ENCODE peak calls at places on chromosomes 3 and 15, in five cellular contexts. S is HepG2, O is GM12878, B is K562, P is SK-N-SH. L is an unnamed sample.

GRCh38 chr3:42148982-42149432 is 57.9 kb downstream of the TRAK1 start:
- DNase-seq in P (peak; percentile 86), O (no peak), S (no peak), B (peak; percentile 82), L (no peak)

GRCh38 chr3:126435456-126436315 is 40.0 kb downstream of the ZXDC start:
- DNase-seq in O (no peak), B (no peak), S (no peak), P (no peak), L (no peak)

GRCh38 chr3:120831066-120831465 is 76.9 kb upstream of the STXBP5L start:
- DNase-seq in S (no peak), O (no peak), B (no peak), P (no peak), L (no peak)

GRCh38 chr3:83426311-83426710 is 1532.5 kb upstream of the CADM2 start:
- DNase-seq in S (peak; percentile 1), O (no peak), B (no peak), P (no peak), L (no peak)

GRCh38 chr3:146747928-146748327 is 142.8 kb upstream of the PLSCR5 start:
- DNase-seq in O (no peak), P (no peak), B (no peak), S (no peak), L (peak; percentile 4)

GRCh38 chr15:53962646-53963561 is 15.3 kb upstream of the UNC13C start:
- DNase-seq in S (peak; percentile 23), O (no peak), P (peak; percentile 8), B (no peak), L (no peak)

GRCh38 chr3:143536817-143537535 is 311.3 kb downstream of the SLC9A9 start:
- DNase-seq in O (no peak), P (no peak), S (no peak), B (no peak), L (no peak)

GRCh38 chr3:122390665-122391064 is 6.7 kb downstream of the FAM162A start:
- DNase-seq in O (no peak), B (no peak), S (no peak), P (no peak), L (no peak)

GRCh38 chr3:114383875-114384557 is 90.2 kb downstream of the TIGIT start:
- DNase-seq in S (peak; percentile 60), B (peak; percentile 45), P (peak; percentile 61), O (peak; percentile 25), L (peak; percentile 47)

GRCh38 chr15:65008989-65009388 is 19.3 kb upstream of the SPG21 start:
- DNase-seq in B (no peak), P (no peak), O (no peak), S (no peak), L (no peak)

GRCh38 chr3:169082076-169082475 is 581.4 kb downstream of the MECOM start:
- DNase-seq in P (no peak), S (no peak), B (no peak), O (no peak), L (no peak)

GRCh38 chr15:29131336-29132109 is 138.1 kb downstream of the NSMCE3 start:
- DNase-seq in P (no peak), O (no peak), S (no peak), B (no peak), L (no peak)

GRCh38 chr15:79811406-79812405 is 85.1 kb downstream of the MTHFS start:
- DNase-seq in S (no peak), B (no peak), P (peak; percentile 71), O (no peak), L (no peak)

DNA sequence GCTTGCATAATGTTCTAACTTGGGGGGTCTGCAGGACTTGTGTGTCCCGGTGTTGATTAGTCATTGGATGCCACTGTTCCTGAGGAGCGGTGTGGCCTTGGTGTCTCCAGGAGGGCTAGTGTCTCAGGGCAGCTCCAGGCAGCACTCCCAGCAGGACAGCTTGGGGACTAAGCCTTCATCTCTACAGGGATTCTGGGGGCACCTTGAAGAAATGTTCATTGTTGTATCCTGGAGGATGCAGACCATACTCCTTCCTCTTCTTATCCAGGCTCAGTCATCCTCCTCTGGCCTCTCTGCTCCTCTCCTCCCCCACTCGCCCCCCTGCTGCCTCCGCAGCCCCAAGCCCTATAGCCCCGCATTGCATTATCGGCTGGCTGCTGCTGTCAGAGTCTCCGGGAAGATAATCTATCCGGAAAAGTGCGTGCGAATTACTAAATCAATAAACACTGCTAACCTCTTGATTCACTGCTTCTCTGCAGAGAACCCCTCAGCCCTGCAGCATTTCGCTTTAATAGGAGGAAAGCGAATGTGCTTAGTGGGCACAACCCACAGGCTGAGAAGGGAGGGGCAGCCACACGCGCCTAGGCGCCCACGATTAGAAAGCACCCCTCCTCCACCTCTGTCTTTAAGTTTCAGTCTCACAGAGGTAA is 167.4 kb downstream of the ABHD5 start:
- DNase-seq in B (no peak), O (no peak), S (no peak), P (no peak), L (no peak)
- TF ChIP-seq ZBTB33 in B (no peak), O (no peak), S (no peak), P (no peak), L (no peak)

DNA sequence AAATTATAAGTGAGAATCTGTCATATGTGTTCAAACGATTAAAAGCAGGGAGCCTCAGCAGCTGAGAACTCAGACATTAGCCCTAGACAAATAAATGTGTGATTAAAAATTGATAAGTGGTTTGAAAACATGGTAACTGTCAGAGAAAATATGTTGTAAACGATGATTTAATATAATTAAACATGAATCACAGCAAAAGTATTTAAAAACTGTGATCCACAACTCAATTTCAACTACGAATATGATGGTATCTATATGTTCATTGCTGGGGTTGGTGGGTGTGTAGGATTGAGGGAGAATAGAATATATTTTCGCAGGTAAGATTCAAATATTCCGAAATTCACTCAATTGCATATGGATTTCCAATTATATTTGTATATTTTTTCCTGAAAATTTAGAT is 302.2 kb upstream of the CNTN3 start:
- DNase-seq in O (no peak), S (no peak), P (no peak), B (no peak), L (no peak)
- TF ChIP-seq ZBTB33 in O (no peak), S (no peak), P (no peak), B (no peak), L (no peak)

GRCh38 chr3:184239710-184240109 is 9.1 kb downstream of the ALG3 start:
- DNase-seq in S (no peak), O (no peak), P (no peak), B (no peak), L (no peak)

GRCh38 chr3:184241447-184242296 is 7.1 kb downstream of the ALG3 start:
- DNase-seq in B (peak; percentile 65), S (peak; percentile 86), O (no peak), P (peak; percentile 61), L (no peak)

GRCh38 chr3:184240384-184241140 is 8.2 kb downstream of the ALG3 start:
- DNase-seq in S (no peak), B (no peak), P (no peak), O (no peak), L (no peak)

GRCh38 chr3:184241141-184241446 is 7.7 kb downstream of the ALG3 start:
- DNase-seq in O (no peak), B (no peak), P (no peak), S (no peak), L (no peak)

DNA sequence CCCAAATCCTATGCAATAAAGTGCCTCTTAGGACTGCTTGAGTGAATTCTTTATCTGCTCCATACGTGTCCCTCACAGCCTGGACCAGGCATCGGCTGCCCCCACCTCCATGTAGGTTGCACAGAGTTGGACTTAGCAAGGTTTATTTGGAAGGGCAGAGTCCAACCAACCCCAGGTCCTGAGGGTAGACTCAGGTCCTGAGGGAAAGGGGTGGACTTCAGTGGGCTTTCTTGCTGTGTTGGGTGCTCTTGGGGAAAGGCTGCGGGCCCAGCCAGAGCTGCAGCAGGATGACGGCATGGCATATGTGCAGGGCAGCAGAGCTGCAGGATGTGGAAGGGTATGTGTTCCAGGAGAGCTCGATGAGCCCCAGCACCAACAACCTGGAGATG is 6.5 kb downstream of the ALG3 start:
- DNase-seq in O (no peak), B (no peak), S (no peak), P (no peak), L (no peak)
- TF ChIP-seq ZBTB33 in O (no peak), B (no peak), S (no peak), P (no peak), L (no peak)

GRCh38 chr15:89075121-89075640 is 13.1 kb upstream of the ABHD2 start:
- DNase-seq in S (no peak), P (no peak), B (no peak), O (no peak), L (no peak)

GRCh38 chr15:89078831-89079810 is 9.1 kb upstream of the ABHD2 start:
- DNase-seq in O (no peak), S (no peak), B (no peak), P (no peak), L (no peak)

GRCh38 chr15:89074402-89075012 is 13.7 kb upstream of the ABHD2 start:
- DNase-seq in O (no peak), B (peak; percentile 34), S (no peak), P (no peak), L (no peak)

GRCh38 chr15:89077750-89078149 is 10.5 kb upstream of the ABHD2 start:
- DNase-seq in O (no peak), B (no peak), S (no peak), P (no peak), L (no peak)

DNA sequence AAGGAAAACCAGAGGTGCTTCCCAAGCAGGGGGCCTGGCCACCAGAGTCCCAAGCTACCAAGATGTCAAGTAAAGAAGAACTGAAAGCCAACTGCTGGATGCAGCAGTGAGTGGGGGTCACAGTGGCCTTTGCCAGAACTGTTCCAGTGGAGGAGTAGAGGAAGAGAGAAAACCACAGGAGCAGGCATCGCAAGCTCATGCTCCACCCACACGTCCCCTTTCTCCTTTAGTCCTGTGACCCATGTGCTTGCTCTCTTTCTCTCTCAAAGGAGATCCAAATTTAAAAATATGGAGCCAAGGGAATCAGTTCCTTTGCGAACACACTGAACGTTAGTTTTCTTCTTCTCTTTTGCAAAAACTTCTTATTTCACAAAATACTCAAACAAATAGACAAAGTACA is 12.4 kb upstream of the ABHD2 start:
- DNase-seq in S (no peak), P (no peak), O (no peak), B (no peak), L (no peak)
- TF ChIP-seq ZBTB33 in S (no peak), P (no peak), O (no peak), B (no peak), L (no peak)

GRCh38 chr15:32100286-32100685 is 70.0 kb downstream of the CHRNA7 start:
- DNase-seq in O (peak; percentile 9), B (no peak), S (no peak), P (no peak), L (no peak)

GRCh38 chr15:32096211-32096610 is 65.9 kb downstream of the CHRNA7 start:
- DNase-seq in P (no peak), S (no peak), O (no peak), B (no peak), L (no peak)

GRCh38 chr15:32099097-32099496 is 68.8 kb downstream of the CHRNA7 start:
- DNase-seq in O (no peak), P (no peak), S (no peak), B (no peak), L (no peak)

GRCh38 chr15:32096867-32097266 is 66.6 kb downstream of the CHRNA7 start:
- DNase-seq in O (no peak), S (no peak), P (no peak), B (no peak), L (no peak)

DNA sequence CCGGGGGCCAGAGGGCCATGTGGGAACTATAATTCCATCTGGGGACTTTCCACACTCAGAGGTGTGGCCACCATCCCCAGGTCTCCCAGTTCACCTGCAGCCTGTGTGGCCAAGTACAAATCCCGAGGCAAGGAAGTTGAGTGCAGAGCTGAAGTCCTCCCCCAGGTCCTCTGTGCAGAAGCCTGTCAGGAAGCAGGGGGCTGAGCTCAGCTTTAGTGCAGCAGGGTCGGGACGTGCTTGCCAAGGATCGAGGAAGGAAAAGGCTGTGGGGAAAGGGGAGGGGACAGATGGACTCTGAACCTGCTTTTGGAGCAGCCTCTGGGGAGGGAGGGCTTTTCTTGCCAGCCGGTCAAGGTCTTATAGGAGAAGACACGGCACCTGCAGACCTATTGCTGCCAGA is 67.7 kb downstream of the CHRNA7 start:
- DNase-seq in P (no peak), B (no peak), S (no peak), O (no peak), L (no peak)
- TF ChIP-seq ZBTB33 in P (no peak), B (no peak), S (no peak), O (no peak), L (no peak)